ENCODE peak calls at places on chromosomes 2 and 18, in six cellular contexts. V is GDM1; B is activated CD4-positive, alpha-beta T cell treated with anti-CD3 and anti-CD28 coated beads for 1 hour; O is GM12892; N is left cardiac atrium; L is Panc1. P is an unnamed sample.

GRCh38 chr2:26792720-26793119 is 6.9 kb downstream of the CENPA start:
- DNase-seq in N (no peak), B (no peak), L (no peak), O (no peak), V (no peak), P (no peak)

GRCh38 chr2:172842749-172843349 is 107.2 kb downstream of the RAPGEF4 start:
- DNase-seq in O (no peak), L (no peak), B (no peak), V (no peak), N (no peak), P (no peak)

GRCh38 chr2:204544961-204545860 is at the start of gene PARD3B:
- DNase-seq in O (no peak), V (peak; percentile 34), B (no peak), N (peak; percentile 76), L (no peak), P (no peak)

GRCh38 chr2:183718246-183718645 is 594.0 kb downstream of the NUP35 start:
- DNase-seq in N (no peak), B (no peak), L (no peak), O (no peak), V (no peak), P (no peak)

GRCh38 chr2:103132536-103133217 is 370.8 kb downstream of the TMEM182 start:
- DNase-seq in L (no peak), O (no peak), V (no peak), N (no peak), B (no peak), P (no peak)

GRCh38 chr18:48887294-48887904 is 63.4 kb downstream of the SMAD7 start:
- DNase-seq in L (no peak), O (no peak), B (no peak), N (no peak), V (no peak), P (no peak)

GRCh38 chr2:216294305-216294704 is 78.0 kb downstream of the MARCHF4 start:
- DNase-seq in V (no peak), L (no peak), O (no peak), N (no peak), B (no peak), P (no peak)

GRCh38 chr2:158755738-158756137 is 39.4 kb upstream of the DAPL1 start:
- DNase-seq in L (no peak), V (no peak), N (no peak), B (no peak), O (no peak), P (peak; percentile 7)

GRCh38 chr18:22547807-22548561 is 130.3 kb upstream of the CTAGE1 start:
- DNase-seq in L (no peak), V (no peak), N (no peak), B (no peak), O (no peak), P (no peak)

GRCh38 chr2:128640166-128640846 is 321.6 kb upstream of the HS6ST1 start:
- DNase-seq in L (no peak), V (no peak), N (no peak), O (no peak), B (no peak), P (no peak)

GRCh38 chr2:215060851-215061541 is 77.4 kb downstream of the ABCA12 start:
- DNase-seq in V (no peak), N (no peak), L (no peak), B (no peak), O (no peak), P (no peak)

GRCh38 chr2:74792282-74792681 is 41.6 kb upstream of the HK2 start:
- DNase-seq in N (no peak), B (no peak), V (no peak), O (no peak), L (no peak), P (no peak)

GRCh38 chr2:222320441-222321395 is 21.9 kb upstream of the PAX3 start:
- DNase-seq in N (no peak), L (no peak), B (no peak), O (no peak), V (no peak), P (no peak)

GRCh38 chr2:57864926-57865325 is 181.7 kb upstream of the VRK2 start:
- DNase-seq in L (no peak), B (no peak), N (no peak), V (no peak), O (no peak), P (no peak)

GRCh38 chr2:5482929-5483331 is 209.3 kb upstream of the SOX11 start:
- DNase-seq in L (no peak), V (no peak), B (no peak), N (no peak), O (no peak), P (no peak)

GRCh38 chr2:2914252-2914651 is 463.4 kb downstream of the EIPR1 start:
- DNase-seq in B (no peak), O (no peak), V (no peak), L (no peak), N (no peak), P (no peak)

GRCh38 chr2:778680-779350 is 101.6 kb upstream of the TMEM18 start:
- DNase-seq in L (no peak), N (no peak), V (no peak), B (no peak), O (no peak), P (no peak)

GRCh38 chr2:218996937-218997336 is 3.7 kb upstream of the CRYBA2 start:
- DNase-seq in L (no peak), O (no peak), N (no peak), B (no peak), V (no peak), P (no peak)

GRCh38 chr2:128496700-128497099 is 178.0 kb upstream of the HS6ST1 start:
- DNase-seq in L (no peak), B (no peak), N (no peak), O (no peak), V (no peak), P (no peak)

GRCh38 chr2:240850756-240851077 is 17.9 kb upstream of the AGXT start:
- DNase-seq in N (no peak), V (no peak), O (no peak), L (no peak), B (no peak), P (no peak)

GRCh38 chr2:95159690-95160449 is at the start of gene ZNF514:
- DNase-seq in N (peak; percentile 89), V (peak; percentile 42), O (peak; percentile 74), B (peak; percentile 57), L (no peak), P (peak; percentile 7)

GRCh38 chr2:37782721-37783438 is 111.4 kb upstream of the CDC42EP3 start:
- DNase-seq in V (no peak), O (no peak), N (no peak), L (no peak), B (no peak), P (no peak)

P was measured in KG1.